ENCODE peak calls at places on chromosomes 11 and 22, in eight cellular contexts. P is esophagus squamous epithelium, Z is heart left ventricle, Q is K562, K is tibial nerve, E is ovary, O is uterus, X is H1. A is an unnamed sample. For H3K27me3, the result is how much of the 10 kb centered on the place peaks cover.

GRCh38 chr22:16955081-16955480 is 52.9 kb downstream of the GAB4 start:
- DNase-seq in P (no peak), Z (no peak), Q (peak), K (no peak), E (no peak), O (no peak), X (no peak), A (no peak)

GRCh38 chr11:91396243-91397133 is 828.1 kb upstream of the FAT3 start:
- DNase-seq in P (no peak), Z (no peak), Q (no peak), K (no peak), E (no peak), O (no peak), X (no peak), A (no peak)

GRCh38 chr11:68683086-68683951 is 1.0 kb upstream of the GAL start:
- DNase-seq in P (no peak), Z (no peak), Q (peak), K (no peak), E (no peak), O (no peak), X (no peak), A (no peak)

GRCh38 chr22:32720924-32721323 is 80.6 kb upstream of the TIMP3 start:
- DNase-seq in P (no peak), Z (no peak), Q (no peak), K (peak), E (no peak), O (peak), X (no peak), A (no peak)

GRCh38 chr11:86511086-86511551 is 136.4 kb downstream of the CCDC81 start:
- DNase-seq in P (no peak), Z (no peak), Q (no peak), K (no peak), E (no peak), O (no peak), X (no peak), A (no peak)

GRCh38 chr11:6705905-6706535 is 22.9 kb upstream of the MRPL17 start:
- DNase-seq in P (no peak), Z (no peak), Q (peak), K (peak), E (peak), O (peak), X (no peak), A (peak)

GRCh38 chr22:42437488-42438292 is 5.5 kb upstream of the NFAM1 start:
- DNase-seq in P (no peak), Z (peak), Q (peak), K (peak), E (peak), O (peak), X (no peak), A (peak)

GRCh38 chr11:44190883-44191230 is 95.4 kb downstream of the EXT2 start:
- DNase-seq in P (no peak), Z (no peak), Q (no peak), K (no peak), E (no peak), O (no peak), X (no peak), A (no peak)

GRCh38 chr22:28019360-28019759 is 100.3 kb upstream of the PITPNB start:
- DNase-seq in P (no peak), Z (no peak), Q (no peak), K (no peak), E (peak), O (peak), X (no peak), A (no peak)

DNA sequence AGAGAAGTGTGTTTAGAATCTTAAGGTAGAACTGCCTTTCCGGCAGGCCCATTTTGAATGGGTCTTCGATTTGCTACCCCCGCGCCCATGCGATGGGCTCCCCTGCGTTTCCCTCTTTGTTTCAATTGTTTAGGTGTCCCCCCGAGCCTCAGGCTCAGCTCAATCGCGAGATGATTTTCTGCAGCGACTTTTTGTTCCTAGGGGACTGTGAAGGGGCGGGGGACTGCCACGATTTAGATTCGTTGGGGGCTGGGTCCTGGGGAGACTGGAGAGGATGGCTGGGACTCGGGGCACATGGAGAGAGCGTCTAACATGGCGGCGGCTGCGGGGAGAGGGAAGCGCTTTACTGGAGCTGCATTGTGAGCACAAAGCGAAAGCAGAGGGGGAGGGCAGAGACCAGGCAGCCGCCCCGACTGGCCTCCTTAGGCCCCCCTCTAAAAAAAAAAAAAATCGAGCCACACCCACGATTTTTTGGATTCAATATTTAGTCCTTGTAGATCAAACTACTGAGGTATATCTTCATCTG is 1.7 kb downstream of the CAPRIN1 start:
- DNase-seq in P (peak), Z (peak), Q (peak), K (peak), E (peak), O (peak), X (no peak), A (peak)
- TF ChIP-seq POLR2A in P (no peak), Z (no peak), Q (peak), K (no peak), E (no peak), O (no peak), X (peak), A (peak)

GRCh38 chr11:12692238-12693074 is 18.2 kb downstream of the TEAD1 start:
- DNase-seq in P (peak), Z (peak), Q (no peak), K (peak), E (peak), O (peak), X (no peak), A (peak)

GRCh38 chr11:12695221-12695794 is 21.1 kb downstream of the TEAD1 start:
- DNase-seq in P (no peak), Z (no peak), Q (no peak), K (no peak), E (no peak), O (no peak), X (no peak), A (no peak)

GRCh38 chr11:12693075-12693473 is 18.9 kb downstream of the TEAD1 start:
- DNase-seq in P (no peak), Z (no peak), Q (no peak), K (no peak), E (peak), O (peak), X (no peak), A (no peak)

GRCh38 chr11:12694182-12694531 is 19.9 kb downstream of the TEAD1 start:
- DNase-seq in P (no peak), Z (no peak), Q (no peak), K (no peak), E (no peak), O (no peak), X (no peak), A (peak)

DNA sequence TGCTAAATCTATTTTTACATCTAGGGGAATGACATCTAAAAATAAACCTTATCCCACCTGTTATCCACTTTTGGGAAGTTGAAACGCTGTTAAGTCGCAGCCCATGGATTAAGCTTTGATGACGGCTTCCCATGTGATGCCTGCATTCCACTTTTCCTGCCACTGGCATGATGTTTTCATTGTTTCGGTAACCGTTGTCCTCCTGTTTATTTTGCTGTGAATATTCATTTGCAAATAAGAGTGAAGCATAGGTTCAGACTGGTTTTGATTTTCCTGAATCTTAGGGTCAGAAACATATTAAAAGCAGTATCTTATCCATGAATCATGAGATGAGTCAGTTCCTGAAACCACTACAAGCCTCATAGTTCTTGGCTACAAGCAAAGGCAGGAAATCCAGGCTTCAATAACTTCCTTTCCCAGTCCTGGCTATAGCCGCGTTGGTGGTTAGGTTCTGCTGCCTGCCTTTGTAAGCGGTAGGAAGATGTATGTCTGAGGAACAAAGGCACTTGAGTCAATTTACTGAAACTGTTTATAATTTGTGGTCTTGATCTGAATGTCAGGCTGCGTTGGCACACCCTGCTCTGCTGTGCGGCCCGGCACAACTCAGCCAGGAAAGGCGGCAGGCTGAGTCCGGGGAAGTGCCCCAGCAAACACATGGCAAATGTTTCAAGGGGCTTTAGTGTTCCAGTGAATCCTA is 19.4 kb downstream of the TEAD1 start:
- DNase-seq in P (no peak), Z (peak), Q (no peak), K (peak), E (no peak), O (peak), X (no peak), A (peak)
- TF ChIP-seq CTCF in P (no peak), Z (no peak), Q (no peak), K (no peak), E (no peak), O (no peak), X (no peak), A (no peak)

DNA sequence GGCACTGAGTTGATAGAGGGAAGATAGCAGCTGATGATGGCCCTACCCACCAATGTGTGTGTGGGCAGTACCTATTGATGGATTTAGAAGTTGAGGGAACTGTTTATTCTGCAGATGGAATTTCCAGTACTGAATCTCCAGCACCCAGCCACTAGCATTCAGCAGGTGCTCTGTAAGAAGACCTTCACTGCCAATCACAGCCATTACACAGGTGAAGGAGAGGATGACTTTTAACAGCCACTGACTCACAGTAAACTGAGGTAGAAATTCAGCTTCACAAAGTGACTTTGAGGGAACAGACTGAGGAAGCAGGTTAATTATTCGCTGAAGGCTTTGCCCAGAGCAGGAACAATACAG is 107.8 kb downstream of the GGTLC2 start:
- DNase-seq in P (no peak), Z (no peak), Q (no peak), K (no peak), E (no peak), O (no peak), X (no peak), A (no peak)
- H3K27me3 ChIP-seq in P (under half), Z (under half), Q (under half), K (under half), E (under half), O (under half), X (under half), A (under half)

GRCh38 chr11:9643751-9644150 is 20.1 kb upstream of the SWAP70 start:
- DNase-seq in P (no peak), Z (no peak), Q (no peak), K (no peak), E (no peak), O (no peak), X (no peak), A (no peak)
- TF ChIP-seq POLR2A in P (no peak), Z (no peak), Q (no peak), K (no peak), E (no peak), O (no peak), X (no peak), A (no peak)

DNA sequence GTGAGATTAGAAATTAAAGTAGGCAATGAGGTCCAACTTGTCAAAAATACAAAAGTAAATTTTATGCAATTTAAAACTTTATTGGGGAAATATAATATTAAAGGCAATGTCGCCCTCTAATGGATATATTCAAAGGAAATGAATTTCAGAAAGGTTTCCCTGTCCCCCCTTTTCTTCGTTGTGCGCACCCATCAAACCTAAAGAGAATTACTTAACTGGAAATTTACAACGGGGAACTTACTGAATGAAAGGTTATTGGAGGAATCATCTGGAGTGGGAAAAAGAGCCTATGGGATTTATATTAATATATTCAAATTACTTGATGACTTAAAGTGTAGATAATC is 1.7 kb upstream of the ABTB2 start:
- DNase-seq in P (no peak), Z (no peak), Q (peak), K (no peak), E (no peak), O (no peak), X (no peak), A (no peak)
- TF ChIP-seq CTCF in P (peak), Z (peak), Q (peak), K (no peak), E (no peak), O (peak), X (no peak), A (no peak)

GRCh38 chr22:40716116-40716515 is 36.8 kb downstream of the MCHR1 start:
- DNase-seq in P (no peak), Z (no peak), Q (no peak), K (no peak), E (no peak), O (no peak), X (no peak), A (no peak)
- H3K27me3 ChIP-seq in P (under half), Z (under half), Q (under half), K (under half), E (under half), O (under half), X (under half), A (under half)

DNA sequence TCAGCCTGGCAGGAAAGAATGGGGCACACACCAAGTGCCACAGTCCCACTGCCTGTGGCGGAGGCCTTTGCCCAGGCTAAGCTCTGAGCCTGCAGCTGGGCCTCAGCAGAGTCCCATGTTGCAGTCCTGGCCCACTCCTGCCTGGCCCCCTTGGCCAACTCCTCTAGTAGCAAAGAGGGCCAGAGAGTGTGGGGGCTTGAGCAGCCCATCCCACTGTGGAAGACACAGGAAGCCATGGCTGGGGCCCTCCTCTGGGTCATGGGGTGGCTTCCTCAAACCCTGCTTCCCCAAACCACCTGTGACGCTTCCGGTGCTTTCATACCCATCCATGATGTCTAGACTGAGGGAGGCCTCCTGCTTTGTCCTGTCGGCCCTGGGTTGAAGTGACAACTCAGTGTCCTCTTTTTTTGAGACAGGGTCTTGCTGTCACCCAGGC is 5.8 kb downstream of the RPS19BP1 start:
- DNase-seq in P (no peak), Z (peak), Q (no peak), K (no peak), E (no peak), O (no peak), X (no peak), A (no peak)
- TF ChIP-seq POLR2A in P (no peak), Z (no peak), Q (no peak), K (no peak), E (no peak), O (no peak), X (no peak), A (no peak)

GRCh38 chr11:13114566-13115465 is 105.7 kb downstream of the RASSF10 start:
- DNase-seq in P (no peak), Z (no peak), Q (peak), K (no peak), E (no peak), O (no peak), X (no peak), A (peak)
- TF ChIP-seq CTCF in P (no peak), Z (no peak), Q (peak), K (no peak), E (no peak), O (no peak), X (peak), A (no peak)

GRCh38 chr11:46290598-46291309 is 13.3 kb downstream of the CREB3L1 start:
- DNase-seq in P (no peak), Z (peak), Q (peak), K (peak), E (peak), O (peak), X (peak), A (peak)
- H3K27me3 ChIP-seq in P (under half), Z (under half), Q (under half), K (under half), E (under half), O (under half), X (under half), A (under half)

GRCh38 chr11:62727007-62727832 is at the start of gene HNRNPUL2:
- DNase-seq in P (peak), Z (peak), Q (peak), K (peak), E (peak), O (peak), X (peak), A (peak)
- TF ChIP-seq POLR2A in P (peak), Z (peak), Q (peak), K (peak), E (peak), O (peak), X (peak), A (peak)